ENCODE peak calls at places on chromosome 12, in nine cellular contexts. N, W, F, U, D, B, E, C and K are unnamed samples.

GRCh38 chr12:46356655-46357437 is 15.7 kb downstream of the SLC38A2 start:
- DNase-seq in N (no peak), W (no peak), F (no peak), U (no peak), D (no peak), B (no peak), E (no peak), C (no peak), K (no peak)

GRCh38 chr12:51959211-51959610 is 7.7 kb downstream of the ACVR1B start:
- DNase-seq in N (no peak), W (no peak), F (no peak), U (peak; percentile 30), D (no peak), B (no peak), E (no peak), C (no peak), K (no peak)

GRCh38 chr12:69758105-69758504 is 19.4 kb downstream of the RAB3IP start:
- DNase-seq in N (no peak), W (no peak), F (no peak), U (no peak), D (no peak), B (no peak), E (no peak), C (no peak), K (no peak)

GRCh38 chr12:110813298-110813697 is 33.5 kb upstream of the CCDC63 start:
- DNase-seq in N (no peak), W (no peak), F (no peak), U (no peak), D (no peak), B (no peak), E (no peak), C (no peak), K (no peak)

GRCh38 chr12:21642707-21643389 is 14.8 kb downstream of the LDHB start:
- DNase-seq in N (no peak), W (no peak), F (no peak), U (no peak), D (no peak), B (no peak), E (no peak), C (no peak), K (no peak)

GRCh38 chr12:69873429-69873828 is 48.4 kb downstream of the MYRFL start:
- DNase-seq in N (no peak), W (no peak), F (no peak), U (no peak), D (no peak), B (no peak), E (no peak), C (no peak), K (no peak)

GRCh38 chr12:38919191-38919590 is 13.8 kb upstream of the CPNE8 start:
- DNase-seq in N (peak; percentile 24), W (no peak), F (no peak), U (no peak), D (no peak), B (no peak), E (no peak), C (no peak), K (no peak)

GRCh38 chr12:68933564-68933893 is 558 bp upstream of the CPM start:
- DNase-seq in N (no peak), W (no peak), F (no peak), U (peak; percentile 29), D (no peak), B (no peak), E (no peak), C (no peak), K (no peak)

GRCh38 chr12:52045794-52046199 is 5.4 kb upstream of the NR4A1 start:
- DNase-seq in N (no peak), W (no peak), F (no peak), U (peak; percentile 64), D (no peak), B (no peak), E (peak; percentile 84), C (no peak), K (no peak)

GRCh38 chr12:89708793-89709156 is at the start of gene ATP2B1:
- DNase-seq in N (peak; percentile 87), W (peak; percentile 53), F (no peak), U (peak; percentile 92), D (peak; percentile 28), B (peak; percentile 51), E (peak; percentile 91), C (peak; percentile 90), K (peak; percentile 78)
- TF ChIP-seq CTCF in N (peak; percentile 4), W (no peak), F (no peak), U (no peak), D (no peak), B (no peak), E (peak; percentile 64), C (no peak), K (no peak)

GRCh38 chr12:42730286-42730685 is 140.7 kb upstream of the PRICKLE1 start:
- DNase-seq in N (peak; percentile 67), W (no peak), F (no peak), U (no peak), D (no peak), B (no peak), E (no peak), C (no peak), K (no peak)
- TF ChIP-seq CTCF in N (no peak), W (no peak), F (no peak), U (no peak), D (no peak), B (no peak), E (no peak), C (no peak), K (no peak)

GRCh38 chr12:118742426-118742825 is 238.9 kb upstream of the SRRM4 start:
- DNase-seq in N (no peak), W (no peak), F (no peak), U (no peak), D (no peak), B (no peak), E (no peak), C (no peak), K (no peak)
- TF ChIP-seq CTCF in N (no peak), W (no peak), F (no peak), U (no peak), D (no peak), B (no peak), E (no peak), C (no peak), K (no peak)

GRCh38 chr12:3342051-3342450 is 149.0 kb upstream of the PRMT8 start:
- DNase-seq in N (peak; percentile 5), W (no peak), F (no peak), U (peak; percentile 29), D (no peak), B (no peak), E (no peak), C (no peak), K (peak; percentile 71)
- TF ChIP-seq CTCF in N (peak; percentile 38), W (peak; percentile 18), F (peak; percentile 57), U (no peak), D (no peak), B (no peak), E (no peak), C (no peak), K (peak; percentile 28)

GRCh38 chr12:66942741-66943465 is 264.0 kb upstream of the GRIP1 start:
- DNase-seq in N (no peak), W (no peak), F (no peak), U (no peak), D (no peak), B (no peak), E (no peak), C (no peak), K (peak; percentile 35)
- TF ChIP-seq CTCF in N (no peak), W (no peak), F (no peak), U (no peak), D (no peak), B (no peak), E (no peak), C (no peak), K (no peak)

GRCh38 chr12:102735104-102735503 is 181.9 kb downstream of the PAH start:
- DNase-seq in N (no peak), W (no peak), F (no peak), U (no peak), D (no peak), B (peak; percentile 75), E (no peak), C (peak; percentile 43), K (no peak)

GRCh38 chr12:102741196-102741595 is 175.8 kb downstream of the PAH start:
- DNase-seq in N (no peak), W (no peak), F (no peak), U (no peak), D (no peak), B (no peak), E (no peak), C (no peak), K (no peak)

GRCh38 chr12:102736328-102736727 is 180.7 kb downstream of the PAH start:
- DNase-seq in N (no peak), W (no peak), F (no peak), U (no peak), D (no peak), B (no peak), E (no peak), C (no peak), K (no peak)

DNA sequence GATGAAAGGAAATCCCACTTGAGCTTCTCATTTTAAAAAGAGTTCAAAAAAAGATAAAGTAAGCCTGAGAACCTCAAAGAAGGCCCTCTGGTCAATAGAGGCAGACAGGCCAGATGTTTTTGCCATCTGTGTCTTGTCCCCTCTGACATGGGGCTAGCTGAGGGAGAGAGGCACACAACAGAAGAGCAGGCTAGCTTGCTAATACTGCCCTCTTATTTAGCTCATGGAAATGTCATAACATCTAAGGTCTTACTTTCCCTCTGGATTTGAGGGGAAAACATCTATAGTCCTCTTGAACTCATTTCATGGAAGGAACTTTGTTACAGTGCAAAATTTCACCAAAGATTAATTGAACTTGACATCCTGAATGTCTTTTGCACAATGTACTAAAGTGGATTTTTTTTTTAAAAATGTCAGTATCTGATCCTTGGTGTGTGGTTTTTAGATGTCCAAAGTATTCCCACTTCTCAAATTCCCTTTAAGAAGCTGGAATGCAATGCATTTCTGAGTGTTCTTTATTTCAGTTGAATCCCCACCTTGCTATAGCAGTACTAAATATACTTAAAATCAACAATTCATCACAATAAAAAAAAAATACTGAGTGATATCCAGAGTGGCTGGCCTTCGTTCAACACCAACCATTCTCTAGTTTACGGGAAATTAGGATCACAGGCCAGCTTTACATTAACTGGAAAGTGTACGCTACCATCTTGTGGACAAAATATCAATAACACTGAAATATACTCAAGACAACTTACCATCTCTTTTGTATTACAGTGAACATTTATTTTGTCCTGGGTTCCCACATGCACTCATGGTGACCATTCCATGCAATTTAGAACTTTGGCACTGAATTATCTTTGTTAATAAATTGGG is 176.6 kb downstream of the PAH start:
- DNase-seq in N (peak; percentile 35), W (peak; percentile 16), F (peak; percentile 31), U (no peak), D (no peak), B (no peak), E (no peak), C (no peak), K (peak; percentile 6)
- TF ChIP-seq CTCF in N (no peak), W (peak; percentile 22), F (peak; percentile 44), U (no peak), D (no peak), B (peak; percentile 37), E (no peak), C (peak; percentile 24), K (peak; percentile 53)